ENCODE peak calls at places on chromosomes 16 and 17, in seven cellular contexts. One of them, this sample, is unnamed.

GRCh38 chr17:7839199-7839889 is 5.3 kb downstream of the KDM6B start:
- DNase-seq in testis: no peak
- DNase-seq in left lung: no peak
- DNase-seq in neural progenitor cell: no peak
- DNase-seq in RWPE1: no peak
- DNase-seq in left ventricle myocardium inferior: no peak
- DNase-seq in uterus: no peak
- DNase-seq in this sample: peak; percentile 74

GRCh38 chr16:9645911-9646310 is 536.3 kb downstream of the GRIN2A start:
- DNase-seq in testis: no peak
- DNase-seq in left lung: no peak
- DNase-seq in neural progenitor cell: no peak
- DNase-seq in RWPE1: no peak
- DNase-seq in left ventricle myocardium inferior: no peak
- DNase-seq in uterus: no peak
- DNase-seq in this sample: no peak

GRCh38 chr16:55056585-55057520 is 126.2 kb downstream of the IRX5 start:
- DNase-seq in testis: no peak
- DNase-seq in left lung: no peak
- DNase-seq in neural progenitor cell: peak; percentile 84
- DNase-seq in RWPE1: no peak
- DNase-seq in left ventricle myocardium inferior: no peak
- DNase-seq in uterus: no peak
- DNase-seq in this sample: no peak

GRCh38 chr16:87922250-87922871 is 14.0 kb downstream of the CA5A start:
- DNase-seq in testis: peak; percentile 74
- DNase-seq in left lung: no peak
- DNase-seq in neural progenitor cell: no peak
- DNase-seq in RWPE1: no peak
- DNase-seq in left ventricle myocardium inferior: peak; percentile 64
- DNase-seq in uterus: no peak
- DNase-seq in this sample: no peak

GRCh38 chr16:2511996-2512919 is 1.5 kb upstream of the ATP6V0C start:
- DNase-seq in testis: no peak
- DNase-seq in left lung: no peak
- DNase-seq in neural progenitor cell: no peak
- DNase-seq in RWPE1: no peak
- DNase-seq in left ventricle myocardium inferior: no peak
- DNase-seq in uterus: no peak
- DNase-seq in this sample: no peak

GRCh38 chr17:17710728-17711541 is 29.7 kb downstream of the RAI1 start:
- DNase-seq in testis: no peak
- DNase-seq in left lung: peak; percentile 89
- DNase-seq in neural progenitor cell: peak; percentile 84
- DNase-seq in RWPE1: peak; percentile 94
- DNase-seq in left ventricle myocardium inferior: no peak
- DNase-seq in uterus: peak; percentile 82
- DNase-seq in this sample: peak; percentile 81

GRCh38 chr17:7404737-7405412 is 978 bp upstream of the TMEM256 start:
- DNase-seq in testis: peak; percentile 57
- DNase-seq in left lung: peak; percentile 88
- DNase-seq in neural progenitor cell: peak; percentile 90
- DNase-seq in RWPE1: no peak
- DNase-seq in left ventricle myocardium inferior: peak; percentile 64
- DNase-seq in uterus: peak; percentile 75
- DNase-seq in this sample: no peak

GRCh38 chr16:88067530-88068411 is 116.5 kb downstream of the BANP start:
- DNase-seq in testis: no peak
- DNase-seq in left lung: peak; percentile 65
- DNase-seq in neural progenitor cell: no peak
- DNase-seq in RWPE1: no peak
- DNase-seq in left ventricle myocardium inferior: no peak
- DNase-seq in uterus: no peak
- DNase-seq in this sample: no peak

GRCh38 chr17:36515837-36516236 is 18.8 kb downstream of the MYO19 start:
- DNase-seq in testis: no peak
- DNase-seq in left lung: no peak
- DNase-seq in neural progenitor cell: no peak
- DNase-seq in RWPE1: no peak
- DNase-seq in left ventricle myocardium inferior: no peak
- DNase-seq in uterus: no peak
- DNase-seq in this sample: no peak

GRCh38 chr16:52424591-52424990 is 122.4 kb downstream of the TOX3 start:
- DNase-seq in testis: no peak
- DNase-seq in left lung: no peak
- DNase-seq in neural progenitor cell: no peak
- DNase-seq in RWPE1: no peak
- DNase-seq in left ventricle myocardium inferior: no peak
- DNase-seq in uterus: no peak
- DNase-seq in this sample: no peak

GRCh38 chr17:27236710-27237315 is 57.1 kb upstream of the WSB1 start:
- DNase-seq in testis: peak; percentile 91
- DNase-seq in left lung: no peak
- DNase-seq in neural progenitor cell: peak; percentile 73
- DNase-seq in RWPE1: peak; percentile 62
- DNase-seq in left ventricle myocardium inferior: peak; percentile 57
- DNase-seq in uterus: peak; percentile 88
- DNase-seq in this sample: no peak

GRCh38 chr17:31559647-31560501 is 168.4 kb downstream of the RAB11FIP4 start:
- DNase-seq in testis: no peak
- DNase-seq in left lung: peak; percentile 84
- DNase-seq in neural progenitor cell: peak; percentile 47
- DNase-seq in RWPE1: peak; percentile 47
- DNase-seq in left ventricle myocardium inferior: no peak
- DNase-seq in uterus: no peak
- DNase-seq in this sample: no peak

GRCh38 chr17:31562447-31562846 is 171.0 kb downstream of the RAB11FIP4 start:
- DNase-seq in testis: no peak
- DNase-seq in left lung: no peak
- DNase-seq in neural progenitor cell: peak; percentile 49
- DNase-seq in RWPE1: no peak
- DNase-seq in left ventricle myocardium inferior: no peak
- DNase-seq in uterus: no peak
- DNase-seq in this sample: no peak

GRCh38 chr17:31558748-31559646 is 167.5 kb downstream of the RAB11FIP4 start:
- DNase-seq in testis: peak; percentile 70
- DNase-seq in left lung: peak; percentile 94
- DNase-seq in neural progenitor cell: peak; percentile 85
- DNase-seq in RWPE1: peak; percentile 85
- DNase-seq in left ventricle myocardium inferior: peak; percentile 78
- DNase-seq in uterus: peak; percentile 82
- DNase-seq in this sample: peak; percentile 91

GRCh38 chr17:31561469-31562412 is 170.3 kb downstream of the RAB11FIP4 start:
- DNase-seq in testis: no peak
- DNase-seq in left lung: no peak
- DNase-seq in neural progenitor cell: no peak
- DNase-seq in RWPE1: no peak
- DNase-seq in left ventricle myocardium inferior: no peak
- DNase-seq in uterus: no peak
- DNase-seq in this sample: no peak

DNA sequence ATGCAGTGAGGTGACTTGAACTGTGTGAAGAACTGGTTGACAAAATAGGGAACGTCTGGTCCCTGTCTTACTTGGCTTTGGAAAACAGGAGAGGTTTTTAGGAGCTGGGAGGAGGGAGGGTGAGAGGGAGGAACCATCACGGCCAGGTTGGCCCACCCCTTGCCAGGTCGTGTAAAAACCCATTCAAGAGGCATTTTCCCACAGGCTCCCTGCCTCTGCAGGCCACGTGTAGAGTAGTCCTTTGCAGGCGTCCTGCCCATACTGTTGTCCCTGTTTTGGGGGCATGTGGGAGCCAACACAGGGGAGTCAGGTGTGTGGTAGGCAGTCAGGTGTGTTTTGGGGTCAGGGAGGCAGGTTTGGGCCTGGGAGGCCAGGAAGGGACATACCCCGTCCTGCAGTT is 169.4 kb downstream of the RAB11FIP4 start:
- DNase-seq in testis: no peak
- DNase-seq in left lung: no peak
- DNase-seq in neural progenitor cell: no peak
- DNase-seq in RWPE1: peak; percentile 58
- DNase-seq in left ventricle myocardium inferior: no peak
- DNase-seq in uterus: no peak
- DNase-seq in this sample: no peak
- H3K27ac ChIP-seq in testis: no peak overlapping the region
- H3K27ac ChIP-seq in left lung: peak overlapping the region; percentile 90
- H3K27ac ChIP-seq in neural progenitor cell: no peak overlapping the region
- H3K27ac ChIP-seq in RWPE1: peak overlapping the region; percentile 84
- H3K27ac ChIP-seq in left ventricle myocardium inferior: peak overlapping the region; percentile 97
- H3K27ac ChIP-seq in uterus: peak overlapping the region; percentile 91
- H3K27ac ChIP-seq in this sample: peak overlapping the region; percentile 97

GRCh38 chr17:1077536-1078061 is 80.7 kb downstream of the TIMM22 start:
- DNase-seq in testis: no peak
- DNase-seq in left lung: peak; percentile 71
- DNase-seq in neural progenitor cell: no peak
- DNase-seq in RWPE1: no peak
- DNase-seq in left ventricle myocardium inferior: no peak
- DNase-seq in uterus: no peak
- DNase-seq in this sample: no peak
- H3K27ac ChIP-seq in testis: no peak overlapping the region
- H3K27ac ChIP-seq in left lung: no peak overlapping the region
- H3K27ac ChIP-seq in neural progenitor cell: no peak overlapping the region
- H3K27ac ChIP-seq in RWPE1: peak overlapping the region; percentile 33
- H3K27ac ChIP-seq in left ventricle myocardium inferior: no peak overlapping the region
- H3K27ac ChIP-seq in uterus: no peak overlapping the region
- H3K27ac ChIP-seq in this sample: no peak overlapping the region

GRCh38 chr16:56262879-56263245 is 71.6 kb downstream of the GNAO1 start:
- DNase-seq in testis: no peak
- DNase-seq in left lung: no peak
- DNase-seq in neural progenitor cell: no peak
- DNase-seq in RWPE1: no peak
- DNase-seq in left ventricle myocardium inferior: no peak
- DNase-seq in uterus: no peak
- DNase-seq in this sample: peak; percentile 26
- H3K27ac ChIP-seq in testis: no peak overlapping the region
- H3K27ac ChIP-seq in left lung: no peak overlapping the region
- H3K27ac ChIP-seq in neural progenitor cell: no peak overlapping the region
- H3K27ac ChIP-seq in RWPE1: no peak overlapping the region
- H3K27ac ChIP-seq in left ventricle myocardium inferior: no peak overlapping the region
- H3K27ac ChIP-seq in uterus: no peak overlapping the region
- H3K27ac ChIP-seq in this sample: peak overlapping the region; percentile 8

DNA sequence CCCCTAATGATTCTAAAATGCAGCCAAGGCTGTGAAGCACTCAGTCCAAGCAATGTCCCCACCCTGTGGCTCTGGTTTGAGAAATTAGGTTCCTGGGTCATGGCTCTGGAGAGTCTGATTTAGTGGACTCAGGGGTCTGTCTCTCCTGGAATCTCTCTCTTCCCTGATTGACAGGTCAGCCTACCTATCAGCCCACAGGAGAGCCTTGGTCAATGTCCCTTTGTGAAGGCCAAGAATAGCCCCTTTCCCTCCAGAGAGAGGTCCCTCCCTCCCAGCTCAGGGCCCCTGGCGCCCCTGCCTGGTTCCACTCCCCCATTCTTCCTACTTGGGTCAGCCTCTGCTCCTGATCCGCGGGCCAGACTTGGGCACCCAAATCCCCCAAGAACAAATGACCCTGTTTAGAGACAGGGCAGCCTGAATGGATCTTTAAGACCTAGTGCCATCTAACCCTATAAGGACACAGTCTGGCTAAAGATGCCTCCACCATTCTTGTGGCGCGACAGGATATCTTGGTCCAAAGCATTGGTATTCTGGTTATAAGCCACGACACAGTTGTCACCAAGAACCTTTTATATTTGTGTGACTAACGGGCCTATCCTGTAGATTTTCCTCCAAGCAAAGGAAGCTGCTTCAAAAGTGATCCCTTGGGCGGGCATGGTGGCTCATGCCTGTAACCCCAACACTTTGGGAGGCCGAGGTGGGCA is 38.3 kb upstream of the PRSS54 start:
- DNase-seq in testis: no peak
- DNase-seq in left lung: no peak
- DNase-seq in neural progenitor cell: peak; percentile 46
- DNase-seq in RWPE1: no peak
- DNase-seq in left ventricle myocardium inferior: no peak
- DNase-seq in uterus: no peak
- DNase-seq in this sample: no peak
- H3K27ac ChIP-seq in testis: no peak overlapping the region
- H3K27ac ChIP-seq in left lung: no peak overlapping the region
- H3K27ac ChIP-seq in neural progenitor cell: no peak overlapping the region
- H3K27ac ChIP-seq in RWPE1: no peak overlapping the region
- H3K27ac ChIP-seq in left ventricle myocardium inferior: no peak overlapping the region
- H3K27ac ChIP-seq in uterus: no peak overlapping the region
- H3K27ac ChIP-seq in this sample: no peak overlapping the region

DNA sequence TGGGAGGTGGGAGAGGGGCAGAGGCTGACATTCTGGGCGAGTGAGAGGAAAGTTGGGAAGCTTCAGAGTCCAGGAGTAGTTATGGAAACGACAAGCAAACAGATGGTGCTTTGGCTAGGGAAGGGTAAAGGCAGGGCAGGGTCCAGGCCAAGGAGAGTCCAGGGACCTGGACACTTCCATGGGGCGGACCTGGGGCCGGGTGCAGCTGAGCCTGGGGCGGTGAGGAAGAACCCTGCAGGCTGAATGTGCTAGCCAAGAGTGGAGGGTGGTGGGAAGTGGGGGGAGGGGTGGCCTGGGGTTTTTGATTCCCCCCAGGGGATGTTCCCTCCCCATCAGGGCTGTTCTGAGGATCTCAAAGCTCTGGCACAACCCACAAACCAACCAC is 2.6 kb downstream of the PPP1R9B start:
- DNase-seq in testis: no peak
- DNase-seq in left lung: peak; percentile 83
- DNase-seq in neural progenitor cell: no peak
- DNase-seq in RWPE1: no peak
- DNase-seq in left ventricle myocardium inferior: no peak
- DNase-seq in uterus: no peak
- DNase-seq in this sample: no peak
- H3K27ac ChIP-seq in testis: peak overlapping the region; percentile 79
- H3K27ac ChIP-seq in left lung: peak overlapping the region; percentile 89
- H3K27ac ChIP-seq in neural progenitor cell: no peak overlapping the region
- H3K27ac ChIP-seq in RWPE1: peak overlapping the region; percentile 98
- H3K27ac ChIP-seq in left ventricle myocardium inferior: peak overlapping the region; percentile 98
- H3K27ac ChIP-seq in uterus: peak overlapping the region; percentile 93
- H3K27ac ChIP-seq in this sample: peak overlapping the region; percentile 95

GRCh38 chr17:78797691-78798585 is 15.9 kb upstream of the CYTH1 start:
- DNase-seq in testis: no peak
- DNase-seq in left lung: no peak
- DNase-seq in neural progenitor cell: no peak
- DNase-seq in RWPE1: no peak
- DNase-seq in left ventricle myocardium inferior: no peak
- DNase-seq in uterus: no peak
- DNase-seq in this sample: no peak

GRCh38 chr17:78800132-78800931 is 18.3 kb upstream of the CYTH1 start:
- DNase-seq in testis: no peak
- DNase-seq in left lung: no peak
- DNase-seq in neural progenitor cell: no peak
- DNase-seq in RWPE1: no peak
- DNase-seq in left ventricle myocardium inferior: no peak
- DNase-seq in uterus: no peak
- DNase-seq in this sample: no peak

GRCh38 chr17:78797213-78797612 is 15.1 kb upstream of the CYTH1 start:
- DNase-seq in testis: no peak
- DNase-seq in left lung: no peak
- DNase-seq in neural progenitor cell: no peak
- DNase-seq in RWPE1: no peak
- DNase-seq in left ventricle myocardium inferior: no peak
- DNase-seq in uterus: no peak
- DNase-seq in this sample: no peak

GRCh38 chr17:78796134-78796900 is 14.2 kb upstream of the CYTH1 start:
- DNase-seq in testis: no peak
- DNase-seq in left lung: no peak
- DNase-seq in neural progenitor cell: no peak
- DNase-seq in RWPE1: no peak
- DNase-seq in left ventricle myocardium inferior: no peak
- DNase-seq in uterus: no peak
- DNase-seq in this sample: no peak

GRCh38 chr17:78798695-78799559 is 16.9 kb upstream of the CYTH1 start:
- DNase-seq in testis: no peak
- DNase-seq in left lung: no peak
- DNase-seq in neural progenitor cell: peak; percentile 43
- DNase-seq in RWPE1: no peak
- DNase-seq in left ventricle myocardium inferior: no peak
- DNase-seq in uterus: no peak
- DNase-seq in this sample: no peak
- H3K27ac ChIP-seq in testis: no peak overlapping the region
- H3K27ac ChIP-seq in left lung: no peak overlapping the region
- H3K27ac ChIP-seq in neural progenitor cell: no peak overlapping the region
- H3K27ac ChIP-seq in RWPE1: peak overlapping the region; percentile 48
- H3K27ac ChIP-seq in left ventricle myocardium inferior: no peak overlapping the region
- H3K27ac ChIP-seq in uterus: no peak overlapping the region
- H3K27ac ChIP-seq in this sample: no peak overlapping the region